ENCODE peak calls at places on chromosomes 16 and 17, in five cellular contexts. C, P, A, U and F are unnamed samples.

GRCh38 chr17:78575899-78576298 is 1.3 kb downstream of the DNAH17 start:
- DNase-seq in C (no peak), P (no peak), A (no peak), U (no peak), F (no peak)

GRCh38 chr16:87681990-87682570 is 79.8 kb downstream of the JPH3 start:
- DNase-seq in C (peak), P (no peak), A (peak), U (no peak), F (no peak)

GRCh38 chr17:29616300-29617048 is 6.2 kb downstream of the CORO6 start:
- DNase-seq in C (no peak), P (no peak), A (no peak), U (peak), F (no peak)

GRCh38 chr17:79645777-79646088 is 34.9 kb upstream of the RBFOX3 start:
- DNase-seq in C (peak), P (no peak), A (no peak), U (no peak), F (peak)

GRCh38 chr17:2926019-2926650 is 129.9 kb downstream of the RAP1GAP2 start:
- DNase-seq in C (no peak), P (no peak), A (peak), U (peak), F (peak)

GRCh38 chr16:52251495-52251894 is 295.4 kb downstream of the TOX3 start:
- DNase-seq in C (no peak), P (no peak), A (no peak), U (no peak), F (no peak)

GRCh38 chr17:32258383-32259121 is 7.1 kb upstream of the RHBDL3 start:
- DNase-seq in C (peak), P (no peak), A (no peak), U (no peak), F (no peak)

GRCh38 chr17:82391496-82392066 is 20.0 kb downstream of the UTS2R start:
- DNase-seq in C (no peak), P (no peak), A (no peak), U (no peak), F (no peak)

GRCh38 chr16:383326-384020 is 1.7 kb upstream of the PGAP6 start:
- DNase-seq in C (peak), P (peak), A (no peak), U (peak), F (peak)

GRCh38 chr16:754208-755097 is 6.1 kb upstream of the MSLN start:
- DNase-seq in C (no peak), P (no peak), A (no peak), U (no peak), F (no peak)

GRCh38 chr16:57898961-57899360 is 72.0 kb downstream of the CNGB1 start:
- DNase-seq in C (no peak), P (no peak), A (no peak), U (no peak), F (no peak)

GRCh38 chr17:13350466-13350865 is 251.3 kb downstream of the HS3ST3A1 start:
- DNase-seq in C (no peak), P (no peak), A (no peak), U (no peak), F (no peak)

GRCh38 chr17:64146418-64147109 is 16.6 kb upstream of the ERN1 start:
- DNase-seq in C (peak), P (peak), A (peak), U (peak), F (peak)

GRCh38 chr17:73196500-73196899 is 3.6 kb downstream of the COG1 start:
- DNase-seq in C (peak), P (peak), A (no peak), U (peak), F (no peak)

GRCh38 chr17:74987909-74988711 is 678 bp downstream of the CDR2L start:
- DNase-seq in C (peak), P (peak), A (peak), U (peak), F (peak)

GRCh38 chr17:76840884-76841775 is 27.1 kb upstream of the MGAT5B start:
- DNase-seq in C (no peak), P (no peak), A (no peak), U (no peak), F (no peak)

GRCh38 chr17:43308999-43309398 is 75.2 kb upstream of the RNU2-1 start:
- DNase-seq in C (peak), P (no peak), A (no peak), U (no peak), F (no peak)

GRCh38 chr16:62135903-62136302 is 99.7 kb upstream of the CDH8 start:
- DNase-seq in C (no peak), P (no peak), A (no peak), U (no peak), F (no peak)

GRCh38 chr16:56300901-56301351 is 109.6 kb downstream of the GNAO1 start:
- DNase-seq in C (no peak), P (no peak), A (peak), U (no peak), F (no peak)

GRCh38 chr17:17484451-17484899 is 7.7 kb downstream of the MED9 start:
- DNase-seq in C (no peak), P (no peak), A (peak), U (no peak), F (no peak)

GRCh38 chr16:4489030-4489429 is 12.8 kb downstream of the HMOX2 start:
- DNase-seq in C (no peak), P (no peak), A (peak), U (no peak), F (no peak)
- TF ChIP-seq POLR2A in C (no peak), P (no peak), A (no peak), U (no peak), F (no peak)

GRCh38 chr16:85171809-85172464 is 59.7 kb upstream of the CIBAR2 start:
- DNase-seq in C (no peak), P (no peak), A (no peak), U (no peak), F (no peak)
- TF ChIP-seq POLR2A in C (no peak), P (no peak), A (peak), U (no peak), F (no peak)

DNA sequence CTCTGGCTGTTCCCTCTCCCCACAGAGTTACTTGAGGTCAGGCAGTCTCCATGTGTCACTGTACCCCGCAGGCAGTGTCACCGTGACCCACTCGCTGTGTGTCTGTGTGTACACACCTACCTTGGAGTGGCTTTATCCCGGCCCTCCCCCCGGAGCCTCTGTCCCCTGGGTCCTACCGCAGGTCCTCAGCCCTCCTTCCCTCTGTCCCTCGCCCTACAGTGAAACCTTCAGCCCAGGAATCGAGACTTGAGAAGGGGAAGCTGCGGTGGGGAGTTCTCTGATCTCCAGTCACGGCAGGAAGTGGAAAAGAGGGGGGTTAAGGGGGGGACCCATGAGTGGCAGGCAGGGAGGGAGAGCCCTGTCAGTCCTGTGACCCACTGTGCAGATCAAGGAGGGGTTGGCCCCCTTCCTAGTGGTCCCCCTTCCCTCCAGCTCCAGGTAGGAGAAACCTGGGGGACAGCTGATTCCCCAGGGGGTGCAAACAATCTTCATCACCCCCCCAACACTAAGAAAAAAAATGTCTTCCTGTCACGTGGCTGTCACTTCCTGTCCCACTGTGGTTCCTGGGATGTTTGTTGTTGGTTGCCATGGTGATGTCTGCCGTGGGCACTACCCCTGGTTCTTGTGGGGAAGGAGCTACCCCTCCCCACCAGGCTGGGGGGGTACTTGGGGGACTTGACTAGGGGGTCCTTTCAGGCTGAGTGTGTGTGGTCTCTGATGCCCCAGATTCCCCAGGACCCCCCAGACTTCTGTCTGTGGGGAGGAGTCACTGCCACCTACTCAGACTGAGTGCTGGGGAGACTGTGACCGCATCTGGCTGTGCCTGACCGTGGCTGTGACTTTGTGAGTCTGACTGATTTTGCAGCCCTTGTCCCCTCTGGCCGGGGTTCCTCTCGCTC is 13.7 kb downstream of the RARA start:
- DNase-seq in C (no peak), P (peak), A (peak), U (peak), F (peak)
- TF ChIP-seq POLR2A in C (no peak), P (no peak), A (peak), U (peak), F (no peak)

GRCh38 chr16:2437032-2437790 is 8.0 kb downstream of the CCNF start:
- DNase-seq in C (no peak), P (no peak), A (no peak), U (no peak), F (no peak)

GRCh38 chr16:2438121-2438520 is 8.9 kb downstream of the CCNF start:
- DNase-seq in C (no peak), P (no peak), A (no peak), U (no peak), F (no peak)

GRCh38 chr16:2436110-2436509 is 6.9 kb downstream of the CCNF start:
- DNase-seq in C (no peak), P (no peak), A (no peak), U (no peak), F (peak)

DNA sequence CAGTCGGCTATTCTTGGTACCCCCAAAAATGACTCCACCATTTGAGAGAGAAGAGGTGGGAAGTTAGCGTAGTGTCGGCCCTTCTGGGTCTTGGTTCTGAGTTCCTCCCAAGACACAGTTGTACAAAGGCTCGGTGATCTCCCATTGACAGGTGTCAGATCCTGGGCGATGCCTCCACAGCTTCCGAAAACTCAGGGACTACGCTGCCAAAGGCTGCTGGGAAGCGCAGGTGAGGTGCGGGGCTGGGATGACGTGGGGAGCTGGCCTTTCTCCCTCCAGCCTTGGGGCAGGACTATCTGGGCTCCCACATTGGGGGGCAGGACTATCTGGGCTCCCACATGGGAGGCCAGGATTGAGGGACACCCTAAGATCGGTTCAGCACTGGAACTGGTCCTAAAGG is 10.4 kb downstream of the CCNF start:
- DNase-seq in C (no peak), P (no peak), A (no peak), U (no peak), F (no peak)
- TF ChIP-seq POLR2A in C (no peak), P (no peak), A (no peak), U (no peak), F (no peak)

DNA sequence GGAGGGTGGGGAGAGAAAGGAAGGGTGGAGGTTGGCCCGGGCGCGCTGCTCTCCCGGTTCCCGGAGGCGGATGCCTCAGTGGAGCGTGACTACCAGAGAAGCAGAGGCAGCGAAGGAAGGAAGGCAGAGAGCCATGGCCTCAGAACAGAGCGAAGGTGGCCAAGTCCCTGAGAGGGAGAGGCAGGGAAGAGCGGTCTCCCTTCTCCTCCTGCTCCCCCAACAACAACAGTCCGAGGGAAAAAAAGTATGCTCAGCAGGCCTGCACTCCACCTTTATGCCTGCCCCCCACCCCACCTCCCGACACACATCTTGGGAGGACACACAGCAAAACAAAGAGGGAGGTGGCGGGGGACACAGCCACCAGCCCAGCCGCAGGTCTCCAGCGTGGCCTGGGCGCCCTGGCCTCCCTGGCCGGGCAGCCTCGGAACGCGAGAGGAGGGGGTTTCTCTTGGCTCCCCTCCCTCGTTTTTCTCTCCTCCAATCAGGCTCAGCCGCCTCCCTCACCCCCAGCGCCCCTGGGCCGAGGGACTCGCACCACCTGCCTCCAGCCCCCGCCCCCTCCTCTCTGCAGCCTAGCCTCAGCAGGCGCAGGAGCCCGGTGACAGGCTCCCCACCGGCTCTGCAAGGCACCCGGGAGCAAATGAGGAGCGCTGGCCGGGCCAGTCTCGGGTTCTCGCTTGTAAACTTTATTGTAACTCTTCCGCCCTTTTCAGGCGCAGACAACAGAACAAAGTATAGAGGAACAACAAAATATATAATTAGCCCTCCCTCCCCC is 1.1 kb upstream of the HOXB7 start:
- DNase-seq in C (no peak), P (no peak), A (no peak), U (no peak), F (no peak)
- TF ChIP-seq POLR2A in C (no peak), P (no peak), A (no peak), U (no peak), F (no peak)